ENCODE peak calls at places on chromosome 11, in four cellular contexts. T is psoas muscle, C is heart right ventricle, D is T-helper 1 cell. P is an unnamed sample.

GRCh38 chr11:62501432-62501891 is 45.1 kb downstream of the AHNAK start:
- DNase-seq in T (peak), C (peak), D (no peak), P (peak)

GRCh38 chr11:69131644-69132300 is 24.0 kb upstream of the SMIM38 start:
- DNase-seq in T (no peak), C (peak), D (no peak), P (no peak)

GRCh38 chr11:110295487-110296225 is 758 bp downstream of the RDX start:
- DNase-seq in T (peak), C (peak), D (peak), P (peak)

GRCh38 chr11:70244698-70245097 is 25.8 kb upstream of the PPFIA1 start:
- DNase-seq in T (peak), C (no peak), D (no peak), P (no peak)

GRCh38 chr11:96168623-96169022 is 174.4 kb downstream of the MAML2 start:
- DNase-seq in T (no peak), C (no peak), D (no peak), P (no peak)

GRCh38 chr11:46633291-46634217 is 16.2 kb downstream of the ATG13 start:
- DNase-seq in T (no peak), C (no peak), D (no peak), P (no peak)

GRCh38 chr11:118175031-118175531 is 1.4 kb downstream of the SCN2B start:
- DNase-seq in T (no peak), C (no peak), D (no peak), P (peak)

GRCh38 chr11:96101146-96101545 is 177.2 kb upstream of the MTMR2 start:
- DNase-seq in T (no peak), C (no peak), D (no peak), P (no peak)

GRCh38 chr11:19441752-19442553 is 201.2 kb upstream of the E2F8 start:
- DNase-seq in T (no peak), C (peak), D (no peak), P (no peak)

GRCh38 chr11:69447786-69448185 is 33.7 kb upstream of the LINC01488 start:
- DNase-seq in T (no peak), C (no peak), D (no peak), P (no peak)